ENCODE peak calls at places on chromosome 18, in four cellular contexts. R is fibroblast of lung, I is PC-3, X is DND-41. O is an unnamed sample. For H3K36me3, the result is how much of the 10 kb centered on the place peaks cover.

GRCh38 chr18:12838178-12838634 is 45.8 kb downstream of the PTPN2 start:
- DNase-seq in X (peak), R (peak), I (peak), O (no peak)

GRCh38 chr18:35682282-35682867 is 100.8 kb downstream of the GALNT1 start:
- DNase-seq in I (no peak), R (peak), X (no peak), O (no peak)

GRCh38 chr18:75923169-75923568 is 495.7 kb upstream of the SMIM21 start:
- DNase-seq in R (peak), I (peak), X (no peak), O (no peak)

GRCh38 chr18:57035590-57035989 is 111.3 kb upstream of the BOD1L2 start:
- DNase-seq in I (no peak), X (no peak), R (no peak), O (no peak)

GRCh38 chr18:21991897-21992296 is 177.5 kb upstream of the GATA6 start:
- DNase-seq in R (no peak), I (no peak), X (no peak), O (no peak)

GRCh38 chr18:702957-703659 is 9.3 kb downstream of the ENOSF1 start:
- DNase-seq in R (peak), I (peak), X (no peak), O (no peak)

GRCh38 chr18:65983750-65984149 is 232.9 kb downstream of the CDH7 start:
- DNase-seq in R (no peak), I (peak), X (no peak), O (peak)

GRCh38 chr18:44909191-44909719 is 228.6 kb downstream of the SETBP1 start:
- DNase-seq in I (no peak), R (peak), X (peak), O (no peak)

GRCh38 chr18:45370190-45371010 is 244.9 kb upstream of the SLC14A2 start:
- DNase-seq in X (no peak), I (no peak), R (peak), O (no peak)

GRCh38 chr18:76524900-76525698 is 30.1 kb upstream of the ZNF516 start:
- DNase-seq in I (no peak), R (peak), X (no peak), O (peak)

GRCh38 chr18:5900249-5900648 is 4.9 kb upstream of the TMEM200C start:
- DNase-seq in X (no peak), R (peak), I (peak), O (no peak)

GRCh38 chr18:33372442-33372841 is 68.1 kb downstream of the CCDC178 start:
- DNase-seq in X (no peak), R (peak), I (no peak), O (no peak)

GRCh38 chr18:59265246-59266018 is 7.8 kb downstream of the RAX start:
- DNase-seq in X (no peak), R (no peak), I (no peak), O (peak)

GRCh38 chr18:42231796-42232195 is 276.8 kb downstream of the PIK3C3 start:
- DNase-seq in I (no peak), X (no peak), R (no peak), O (no peak)

GRCh38 chr18:79275461-79275860 is 120.3 kb upstream of the NFATC1 start:
- DNase-seq in I (no peak), R (no peak), X (no peak), O (no peak)

GRCh38 chr18:66873899-66874298 is 270.0 kb upstream of the CDH19 start:
- DNase-seq in X (no peak), R (no peak), I (no peak), O (no peak)

GRCh38 chr18:80251700-80252099 is 4.4 kb upstream of the PARD6G start:
- DNase-seq in X (no peak), I (no peak), R (no peak), O (no peak)

GRCh38 chr18:63683152-63683551 is 19.6 kb upstream of the SERPINB11 start:
- DNase-seq in I (peak), X (no peak), R (peak), O (peak)

GRCh38 chr18:26471027-26471426 is 77.3 kb downstream of the KCTD1 start:
- DNase-seq in I (no peak), X (no peak), R (peak), O (no peak)

GRCh38 chr18:67421666-67422065 is 94.9 kb downstream of the DSEL start:
- DNase-seq in I (no peak), X (no peak), R (peak), O (no peak)

GRCh38 chr18:3612315-3612714 is 162.3 kb downstream of the TGIF1 start:
- DNase-seq in R (no peak), I (no peak), X (no peak), O (peak)

GRCh38 chr18:53629356-53629755 is 595.1 kb downstream of the MBD2 start:
- DNase-seq in X (no peak), R (no peak), I (peak), O (no peak)

GRCh38 chr18:62329676-62330454 is 4.8 kb downstream of the TNFRSF11A start:
- DNase-seq in R (peak), X (no peak), I (peak), O (no peak)

GRCh38 chr18:51430538-51430937 is 233.1 kb upstream of the MEX3C start:
- DNase-seq in I (no peak), X (no peak), R (no peak), O (no peak)

GRCh38 chr18:8260319-8260718 is 348.9 kb upstream of the RAB12 start:
- DNase-seq in X (no peak), R (peak), I (peak), O (no peak)

GRCh38 chr18:76396792-76397191 is 98.2 kb downstream of the ZNF516 start:
- DNase-seq in R (no peak), X (peak), I (no peak), O (no peak)

GRCh38 chr18:6575908-6576307 is 153.6 kb upstream of the ARHGAP28 start:
- DNase-seq in I (no peak), R (no peak), X (no peak), O (no peak)

GRCh38 chr18:61896767-61897166 is 4.0 kb upstream of the RNF152 start:
- DNase-seq in X (no peak), I (no peak), R (peak), O (peak)

GRCh38 chr18:70082430-70082829 is 123.1 kb downstream of the RTTN start:
- DNase-seq in R (no peak), I (no peak), X (no peak), O (no peak)

GRCh38 chr18:63161728-63162195 is 157.8 kb downstream of the BCL2 start:
- DNase-seq in R (peak), X (peak), I (peak), O (no peak)

DNA sequence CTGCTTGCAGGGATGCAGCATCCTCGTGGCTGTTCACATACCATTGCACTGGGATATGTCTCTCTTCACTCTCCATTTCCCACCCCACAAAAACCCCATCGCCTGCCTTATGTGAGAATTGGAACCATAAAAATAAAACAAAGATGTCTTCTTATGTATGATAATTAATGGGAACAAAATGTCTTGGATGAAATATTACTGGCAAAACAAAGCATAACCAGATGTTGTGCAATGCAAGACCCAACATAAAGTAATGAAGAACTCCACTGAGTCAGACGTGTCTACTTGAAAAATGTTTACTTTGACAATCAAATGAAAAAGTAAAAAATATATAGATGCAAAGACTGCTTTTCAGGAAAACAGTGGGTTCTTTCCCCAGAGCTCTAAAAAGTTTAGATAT is 611.3 kb upstream of the SYT4 start:
- DNase-seq in R (no peak), I (no peak), X (no peak), O (no peak)
- H3K27ac ChIP-seq in R (no peak), I (no peak), X (no peak), O (no peak)

GRCh38 chr18:47725656-47726055 is 204.8 kb downstream of the SMAD2 start:
- DNase-seq in R (no peak), X (no peak), I (no peak), O (no peak)
- TF ChIP-seq EZH2 in R (no peak), X (no peak), I (no peak), O (no peak)

GRCh38 chr18:10379511-10379910 is 74.9 kb upstream of the APCDD1 start:
- DNase-seq in R (peak), I (peak), X (no peak), O (no peak)

GRCh38 chr18:10381516-10381915 is 72.9 kb upstream of the APCDD1 start:
- DNase-seq in I (no peak), X (no peak), R (peak), O (no peak)

GRCh38 chr18:10377956-10378355 is 76.5 kb upstream of the APCDD1 start:
- DNase-seq in I (no peak), R (peak), X (no peak), O (no peak)

GRCh38 chr18:10378688-10379465 is 75.6 kb upstream of the APCDD1 start:
- DNase-seq in I (no peak), R (peak), X (no peak), O (no peak)

GRCh38 chr18:10381951-10382350 is 72.5 kb upstream of the APCDD1 start:
- DNase-seq in R (peak), X (no peak), I (no peak), O (no peak)
- H3K36me3 ChIP-seq in R (under half), X (under half), I (under half), O (under half)

GRCh38 chr18:48711651-48712486 is 173.0 kb downstream of the CTIF start:
- DNase-seq in X (no peak), I (peak), R (peak), O (peak)

GRCh38 chr18:48706630-48707206 is 167.9 kb downstream of the CTIF start:
- DNase-seq in R (no peak), I (no peak), X (no peak), O (no peak)

GRCh38 chr18:48709371-48709770 is 170.5 kb downstream of the CTIF start:
- DNase-seq in X (no peak), R (no peak), I (no peak), O (peak)

GRCh38 chr18:48707636-48708296 is 168.9 kb downstream of the CTIF start:
- DNase-seq in R (no peak), X (no peak), I (no peak), O (no peak)

GRCh38 chr18:48708807-48709206 is 170.0 kb downstream of the CTIF start:
- DNase-seq in X (no peak), R (no peak), I (no peak), O (no peak)
- H3K27ac ChIP-seq in X (no peak), R (no peak), I (no peak), O (no peak)

GRCh38 chr18:55473534-55473933 is 114.5 kb downstream of the TCF4 start:
- DNase-seq in R (no peak), X (no peak), I (no peak), O (no peak)

GRCh38 chr18:55473078-55473477 is 114.9 kb downstream of the TCF4 start:
- DNase-seq in R (no peak), X (no peak), I (no peak), O (peak)

GRCh38 chr18:55475467-55475866 is 112.5 kb downstream of the TCF4 start:
- DNase-seq in I (no peak), X (no peak), R (no peak), O (no peak)

GRCh38 chr18:55466789-55467188 is 121.2 kb downstream of the TCF4 start:
- DNase-seq in X (no peak), I (no peak), R (no peak), O (no peak)

GRCh38 chr18:55470826-55471225 is 117.2 kb downstream of the TCF4 start:
- DNase-seq in X (no peak), I (no peak), R (no peak), O (no peak)
- TF ChIP-seq EZH2 in X (no peak), I (no peak), R (no peak), O (no peak)

DNA sequence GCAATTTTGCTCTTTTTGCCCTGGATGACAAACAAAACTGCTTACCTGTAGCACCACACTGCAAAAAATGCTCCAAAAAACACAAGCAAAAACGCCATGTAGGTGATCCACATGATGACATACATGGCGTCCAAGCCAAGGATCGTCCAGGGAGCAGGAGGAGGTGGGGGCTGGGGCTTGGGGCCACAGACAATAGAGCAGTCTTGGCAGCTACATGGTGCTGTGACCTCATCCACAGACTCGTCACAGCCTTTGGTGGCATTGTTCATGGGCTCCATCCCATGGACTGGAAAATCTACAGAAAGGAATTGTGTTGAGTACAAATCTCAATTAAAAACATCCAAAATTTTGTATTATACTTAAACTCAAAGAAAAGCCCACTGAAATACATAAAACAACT is 26.1 kb downstream of the NPC1 start:
- DNase-seq in I (no peak), X (no peak), R (no peak), O (no peak)
- H3K36me3 ChIP-seq in I (half or more), X (half or more), R (under half), O (under half)

DNA sequence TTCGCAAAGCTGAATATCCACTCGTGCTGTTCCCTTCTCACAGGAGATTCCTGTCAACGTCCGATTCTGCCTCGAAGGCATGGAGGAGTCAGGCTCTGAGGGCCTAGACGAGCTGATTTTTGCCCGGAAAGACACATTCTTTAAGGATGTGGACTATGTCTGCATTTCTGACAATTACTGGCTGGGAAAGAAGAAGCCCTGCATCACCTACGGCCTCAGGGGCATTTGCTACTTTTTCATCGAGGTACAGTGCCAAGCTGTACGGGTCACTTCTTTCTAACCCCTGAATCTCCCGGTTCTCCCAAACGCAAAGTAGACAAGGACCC is 14.6 kb downstream of the CNDP2 start:
- DNase-seq in I (no peak), R (no peak), X (no peak), O (no peak)
- H3K27ac ChIP-seq in I (no peak), R (no peak), X (no peak), O (no peak)

O was measured in neural progenitor cell.